ENCODE peak calls at places on chromosomes 2 and 18, in six cellular contexts. H is left cardiac atrium; J is MM.1S; C is astrocyte of the hippocampus; A is stimulated activated CD4-positive, alpha-beta T cell treated with anti-CD3 and anti-CD28 coated beads, Interleukin-15, amount 100 ng/mL, for 24 hours; T is breast epithelium. P is an unnamed sample.

GRCh38 chr2:237640493-237640998 is 13.2 kb downstream of the LRRFIP1 start:
- DNase-seq in H (no peak), J (no peak), C (no peak), A (no peak), T (no peak), P (no peak)

GRCh38 chr18:70420151-70420898 is 131.5 kb downstream of the SOCS6 start:
- DNase-seq in H (no peak), J (no peak), C (peak; percentile 45), A (no peak), T (no peak), P (no peak)

GRCh38 chr2:130756721-130757195 is 1.4 kb downstream of the AMER3 start:
- DNase-seq in H (no peak), J (no peak), C (no peak), A (no peak), T (no peak), P (no peak)

GRCh38 chr18:55013086-55013485 is 53.8 kb upstream of the CCDC68 start:
- DNase-seq in H (no peak), J (no peak), C (no peak), A (no peak), T (no peak), P (no peak)

GRCh38 chr18:59744271-59744721 is 47.1 kb upstream of the CCBE1 start:
- DNase-seq in H (no peak), J (no peak), C (peak; percentile 60), A (no peak), T (no peak), P (no peak)

GRCh38 chr2:83900859-83901258 is 558.2 kb downstream of the SUCLG1 start:
- DNase-seq in H (no peak), J (no peak), C (peak; percentile 61), A (no peak), T (no peak), P (no peak)

GRCh38 chr2:136527560-136527959 is 237.8 kb upstream of the THSD7B start:
- DNase-seq in H (no peak), J (peak; percentile 52), C (peak; percentile 60), A (no peak), T (no peak), P (no peak)

GRCh38 chr2:239298126-239298804 is 102.6 kb downstream of the HDAC4 start:
- DNase-seq in H (peak; percentile 15), J (no peak), C (no peak), A (peak; percentile 79), T (peak; percentile 27), P (peak; percentile 48)

P was measured in suprapubic skin.